ENCODE peak calls at places on chromosomes 4 and X, in four cellular contexts. Z is endodermal cell, J is astrocyte, O is aorta. C is an unnamed sample.
A peak's percentile ranks its signal among the peaks of the same experiment; 100 is the strongest.

GRCh38 chrX:140274761-140275525 is 229.9 kb downstream of the SOX3 start:
- DNase-seq in J (peak; percentile 89), O (no peak), Z (no peak), C (peak; percentile 34)

GRCh38 chr4:113383111-113383785 is 333.8 kb downstream of the ANK2 start:
- DNase-seq in O (no peak), J (peak; percentile 82), Z (no peak), C (no peak)

GRCh38 chr4:139524062-139524631 is 31.9 kb downstream of the SETD7 start:
- DNase-seq in J (peak; percentile 16), O (no peak), Z (no peak), C (no peak)

GRCh38 chrX:73817381-73818199 is 254.6 kb downstream of the CHIC1 start:
- DNase-seq in Z (no peak), O (no peak), J (peak; percentile 18), C (no peak)

GRCh38 chrX:43836435-43837184 is 45.6 kb downstream of the MAOB start:
- DNase-seq in Z (no peak), O (no peak), J (peak; percentile 7), C (no peak)

GRCh38 chr4:40685300-40685699 is 55.6 kb upstream of the RBM47 start:
- DNase-seq in O (no peak), Z (no peak), J (peak; percentile 77), C (no peak)

GRCh38 chr4:38869511-38869910 is 1.9 kb downstream of the FAM114A1 start:
- DNase-seq in J (no peak), Z (no peak), O (no peak), C (no peak)

GRCh38 chr4:38072578-38072977 is 112.4 kb downstream of the PTTG2 start:
- DNase-seq in O (no peak), Z (no peak), J (no peak), C (no peak)

GRCh38 chrX:136608295-136608933 is 39.5 kb upstream of the CD40LG start:
- DNase-seq in Z (peak; percentile 68), O (peak; percentile 51), J (no peak), C (peak; percentile 30)

GRCh38 chrX:133350751-133351150 is 64.5 kb downstream of the GPC4 start:
- DNase-seq in J (no peak), O (peak; percentile 51), Z (no peak), C (no peak)

GRCh38 chr4:76515975-76516853 is 81.2 kb downstream of the SHROOM3 start:
- DNase-seq in J (no peak), Z (no peak), O (no peak), C (no peak)

GRCh38 chr4:82758701-82759685 is 39.6 kb downstream of the SCD5 start:
- DNase-seq in J (no peak), O (no peak), Z (peak; percentile 51), C (no peak)

GRCh38 chrX:42725196-42725595 is 52.8 kb downstream of the PPP1R2C start:
- DNase-seq in Z (no peak), O (no peak), J (no peak), C (no peak)

GRCh38 chr4:57342406-57342805 is 232.2 kb upstream of the IGFBP7 start:
- DNase-seq in O (no peak), Z (no peak), J (peak; percentile 65), C (no peak)

GRCh38 chr4:176949022-176949421 is 156.3 kb upstream of the VEGFC start:
- DNase-seq in Z (no peak), O (no peak), J (no peak), C (no peak)

GRCh38 chr4:48360285-48360965 is 19.1 kb downstream of the SLAIN2 start:
- DNase-seq in J (peak; percentile 91), Z (no peak), O (no peak), C (no peak)

GRCh38 chr4:184806711-184807110 is 19.1 kb downstream of the ACSL1 start:
- DNase-seq in O (no peak), Z (no peak), J (no peak), C (no peak)

GRCh38 chr4:17511041-17511949 is 595 bp downstream of the QDPR start:
- DNase-seq in J (peak; percentile 31), O (peak; percentile 77), Z (peak; percentile 79), C (peak; percentile 49)

GRCh38 chr4:180057891-180058643 is 2185.1 kb upstream of the TENM3 start:
- DNase-seq in J (peak; percentile 23), O (no peak), Z (peak; percentile 86), C (peak; percentile 62)

GRCh38 chr4:101418055-101418454 is 70.7 kb upstream of the PPP3CA start:
- DNase-seq in J (peak; percentile 57), Z (no peak), O (no peak), C (no peak)

GRCh38 chr4:24743931-24744330 is 51.4 kb upstream of the SOD3 start:
- DNase-seq in Z (peak; percentile 79), O (no peak), J (peak; percentile 68), C (peak; percentile 73)

GRCh38 chr4:124329134-124329533 is 383.4 kb downstream of the ANKRD50 start:
- DNase-seq in J (no peak), O (no peak), Z (no peak), C (no peak)

GRCh38 chr4:32985256-32985655 is 2265.1 kb downstream of the PCDH7 start:
- DNase-seq in J (peak; percentile 14), O (no peak), Z (no peak), C (no peak)

GRCh38 chr4:30769093-30769492 is 48.9 kb downstream of the PCDH7 start:
- DNase-seq in O (no peak), J (no peak), Z (peak; percentile 58), C (no peak)

GRCh38 chr4:54658321-54659093 is 750 bp downstream of the KIT start:
- DNase-seq in Z (peak; percentile 86), O (peak; percentile 64), J (peak; percentile 14), C (peak; percentile 54)

GRCh38 chrX:149504226-149504914 is 736 bp downstream of the IDS start:
- DNase-seq in O (peak; percentile 67), Z (peak; percentile 81), J (no peak), C (peak; percentile 69)

GRCh38 chr4:113349400-113349799 is 299.9 kb downstream of the ANK2 start:
- DNase-seq in J (no peak), Z (no peak), O (no peak), C (no peak)

C was measured in H9.